ENCODE peak calls at places on chromosome 22, in four cellular contexts. Q, O, H and I are unnamed samples.

GRCh38 chr22:26558246-26558895 is 31.6 kb downstream of the TPST2 start:
- DNase-seq in H (peak), Q (no peak), O (no peak), I (no peak)

GRCh38 chr22:47409501-47410275 is 647.2 kb downstream of the TBC1D22A start:
- DNase-seq in H (peak), O (no peak), Q (peak), I (no peak)

GRCh38 chr22:46038516-46039430 is 61.8 kb upstream of the WNT7B start:
- DNase-seq in Q (no peak), H (peak), O (no peak), I (no peak)

GRCh38 chr22:45703758-45704157 is 32.1 kb downstream of the ATXN10 start:
- DNase-seq in Q (no peak), O (no peak), H (no peak), I (peak)

GRCh38 chr22:31833930-31834329 is 80.1 kb downstream of the DEPDC5 start:
- DNase-seq in Q (no peak), H (no peak), O (no peak), I (no peak)

GRCh38 chr22:29061773-29062172 is at the start of gene C22orf31:
- DNase-seq in Q (no peak), O (no peak), H (no peak), I (no peak)

GRCh38 chr22:21564411-21564810 is 3.1 kb upstream of the UBE2L3 start:
- DNase-seq in Q (no peak), O (no peak), H (no peak), I (no peak)

GRCh38 chr22:21054714-21055563 is 9.2 kb downstream of the LRRC74B start:
- DNase-seq in H (no peak), Q (no peak), O (no peak), I (peak)

GRCh38 chr22:50255607-50256006 is 4.5 kb upstream of the HDAC10 start:
- DNase-seq in O (no peak), H (no peak), Q (no peak), I (no peak)

GRCh38 chr22:19761022-19761499 is 483 bp downstream of the TBX1 start:
- DNase-seq in H (no peak), O (no peak), Q (no peak), I (peak)

GRCh38 chr22:40323681-40324083 is 22.6 kb upstream of the ADSL start:
- DNase-seq in Q (no peak), H (peak), O (no peak), I (no peak)

GRCh38 chr22:29339381-29340235 is 24.1 kb upstream of the RASL10A start:
- DNase-seq in Q (no peak), H (no peak), O (no peak), I (peak)

GRCh38 chr22:32444068-32444467 is 20.2 kb downstream of the BPIFC start:
- DNase-seq in H (no peak), Q (peak), O (no peak), I (peak)

GRCh38 chr22:20526628-20527355 is 19.4 kb downstream of the MED15 start:
- DNase-seq in H (no peak), Q (no peak), O (no peak), I (peak)

GRCh38 chr22:45007946-45008852 is 1.6 kb downstream of the PHF21B start:
- DNase-seq in Q (peak), O (no peak), H (no peak), I (peak)

GRCh38 chr22:48838376-48838775 is 989.3 kb downstream of the BRD1 start:
- DNase-seq in H (no peak), Q (peak), O (no peak), I (no peak)

GRCh38 chr22:31082606-31083376 is 1.7 kb downstream of the SMTN start:
- DNase-seq in O (no peak), Q (peak), H (peak), I (peak)

GRCh38 chr22:20996598-20997535 is 5.1 kb downstream of the THAP7 start:
- DNase-seq in O (no peak), Q (no peak), H (no peak), I (no peak)

GRCh38 chr22:47056361-47056760 is 293.9 kb downstream of the TBC1D22A start:
- DNase-seq in O (no peak), Q (no peak), H (no peak), I (no peak)

GRCh38 chr22:47411006-47411405 is 648.6 kb downstream of the TBC1D22A start:
- DNase-seq in O (no peak), H (peak), Q (no peak), I (no peak)

GRCh38 chr22:44436656-44437492 is 61.2 kb downstream of the RTL6 start:
- DNase-seq in H (no peak), O (no peak), Q (no peak), I (no peak)

GRCh38 chr22:49026476-49027121 is 801.1 kb downstream of the BRD1 start:
- DNase-seq in Q (peak), H (no peak), O (no peak), I (no peak)

GRCh38 chr22:26097840-26098239 is 71.4 kb upstream of the SEZ6L start:
- DNase-seq in O (no peak), Q (no peak), H (no peak), I (no peak)

GRCh38 chr22:47299879-47300697 is 537.6 kb downstream of the TBC1D22A start:
- DNase-seq in Q (no peak), O (peak), H (peak), I (no peak)

GRCh38 chr22:46758098-46758497 is 4.4 kb upstream of the TBC1D22A start:
- DNase-seq in Q (no peak), H (no peak), O (no peak), I (no peak)

GRCh38 chr22:41589260-41589600 is 410 bp downstream of the PMM1 start:
- DNase-seq in Q (no peak), O (no peak), H (no peak), I (no peak)

GRCh38 chr22:27512283-27512761 is 289.2 kb downstream of the MN1 start:
- DNase-seq in Q (no peak), O (no peak), H (peak), I (peak)

GRCh38 chr22:47033648-47034000 is 271.2 kb downstream of the TBC1D22A start:
- DNase-seq in Q (no peak), O (no peak), H (no peak), I (no peak)

GRCh38 chr22:48576333-48577013 is 1251.2 kb downstream of the BRD1 start:
- DNase-seq in Q (peak), H (no peak), O (no peak), I (no peak)

GRCh38 chr22:39960791-39961746 is 872 bp downstream of the TMA7B start:
- DNase-seq in Q (no peak), O (no peak), H (no peak), I (peak)

GRCh38 chr22:19943665-19944026 is 2.0 kb upstream of the TXNRD2 start:
- DNase-seq in O (no peak), Q (no peak), H (no peak), I (no peak)

GRCh38 chr22:41931701-41932269 is 5.2 kb upstream of the TNFRSF13C start:
- DNase-seq in O (no peak), H (no peak), Q (no peak), I (no peak)

GRCh38 chr22:20904008-20904979 is 12.9 kb upstream of the CRKL start:
- DNase-seq in H (peak), O (no peak), Q (no peak), I (peak)

GRCh38 chr22:46735747-46736608 is 2.1 kb downstream of the CERK start:
- DNase-seq in H (no peak), Q (no peak), O (no peak), I (no peak)

GRCh38 chr22:33851985-33852384 is 68.3 kb downstream of the LARGE1 start:
- DNase-seq in O (no peak), Q (no peak), H (no peak), I (no peak)
- H3K4me3 ChIP-seq in O (no peak), Q (no peak), H (no peak), I (no peak)

DNA sequence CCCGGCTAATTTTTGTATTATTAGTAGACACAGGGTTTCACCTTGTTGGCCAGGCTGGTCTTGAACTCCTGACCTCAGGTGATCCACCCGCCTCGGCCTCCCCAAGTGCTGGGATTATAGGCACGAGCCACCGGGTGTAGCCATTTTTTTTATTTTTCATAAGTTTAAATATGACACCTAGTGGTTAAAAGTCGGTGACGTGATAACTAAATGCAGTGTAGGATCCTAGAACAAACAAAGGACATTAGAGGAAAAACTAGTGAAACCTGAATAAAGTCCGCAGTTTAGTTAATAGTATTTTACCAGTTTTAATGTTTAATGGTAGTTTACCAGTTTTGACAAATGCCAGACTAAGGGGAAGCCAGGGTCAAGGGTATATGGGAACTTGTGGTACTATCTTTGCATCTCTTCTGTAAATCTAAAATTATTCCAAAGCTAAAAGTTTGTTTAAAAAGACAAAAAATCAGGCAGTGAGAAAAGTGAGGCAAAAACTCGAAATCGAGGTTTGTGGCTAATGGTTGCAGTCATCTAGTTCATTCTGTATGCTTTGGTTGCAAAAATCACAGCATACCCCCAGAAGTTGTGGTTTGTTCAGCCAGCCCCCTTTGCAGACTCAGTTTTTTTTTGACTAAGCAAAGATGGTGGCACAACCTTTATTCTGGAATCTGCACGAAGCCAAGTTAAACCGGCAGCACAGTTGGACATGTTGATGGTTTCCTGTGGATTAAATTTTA is 29.6 kb downstream of the TOM1 start:
- DNase-seq in Q (no peak), H (no peak), O (no peak), I (no peak)
- TF ChIP-seq CTCF in Q (no peak), H (no peak), O (no peak), I (peak)

GRCh38 chr22:38191115-38191514 is 9.5 kb upstream of the PLA2G6 start:
- DNase-seq in H (no peak), Q (no peak), O (no peak), I (no peak)
- H3K4me3 ChIP-seq in H (no peak), Q (no peak), O (no peak), I (no peak)

DNA sequence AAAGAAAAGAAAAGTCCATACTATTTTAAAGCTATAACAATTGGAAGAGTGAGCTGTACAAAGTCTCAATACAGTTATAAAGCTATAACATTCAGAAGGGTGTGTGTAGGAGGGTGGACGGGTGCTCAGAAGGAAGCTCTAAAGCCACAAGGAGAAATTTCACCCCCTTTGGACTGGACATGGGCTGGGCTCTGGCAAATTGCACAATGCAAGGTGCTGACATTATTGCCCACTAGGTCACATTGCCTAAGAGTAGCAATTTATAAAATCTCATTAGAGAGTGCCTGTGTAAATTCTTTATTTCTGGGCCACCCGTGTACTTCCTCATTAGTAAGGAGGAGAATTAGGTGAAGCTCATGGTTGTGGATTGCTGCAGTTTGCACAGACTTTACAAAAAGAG is 5.7 kb upstream of the APOBEC3A start:
- DNase-seq in H (no peak), Q (no peak), O (no peak), I (no peak)
- TF ChIP-seq CTCF in H (no peak), Q (no peak), O (no peak), I (no peak)

GRCh38 chr22:43231724-43232034 is 44.7 kb upstream of the TTLL12 start:
- DNase-seq in Q (no peak), H (no peak), O (no peak), I (no peak)
- H3K4me3 ChIP-seq in Q (no peak), H (no peak), O (no peak), I (no peak)

DNA sequence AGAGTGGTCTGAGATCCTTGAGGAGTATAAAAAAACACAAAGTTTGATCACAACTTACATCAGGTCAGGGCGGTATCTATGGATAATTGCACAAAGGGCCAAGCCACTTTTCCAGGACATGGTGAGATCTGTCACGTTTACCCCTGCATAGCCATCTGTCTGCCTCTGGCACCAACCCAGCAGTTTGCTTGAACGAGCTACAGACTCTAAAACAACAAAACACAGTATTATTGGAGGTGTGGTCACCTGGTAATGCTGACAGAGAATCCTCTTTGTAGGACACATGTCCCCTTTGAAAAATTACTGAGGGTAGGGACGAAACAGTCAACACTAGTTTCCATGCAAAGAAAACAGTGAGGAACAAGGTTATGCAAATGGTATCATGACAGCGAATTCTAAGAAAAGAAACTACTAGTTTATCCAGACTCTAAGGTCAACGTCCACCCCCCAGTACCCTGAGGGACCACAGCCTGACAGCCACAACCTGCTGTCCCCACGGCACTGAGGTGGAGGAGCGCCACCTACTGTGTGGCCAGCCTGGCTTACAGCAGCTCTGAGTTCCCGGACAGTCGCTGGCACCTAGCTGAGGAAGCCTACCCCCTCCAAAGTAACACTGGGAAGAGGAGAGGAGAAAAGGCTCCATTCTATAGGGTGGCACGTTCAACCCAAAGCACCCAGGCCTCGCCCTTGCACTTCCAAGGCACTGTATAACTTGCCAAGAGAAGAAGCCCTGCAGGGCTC is 117.3 kb upstream of the BID start:
- DNase-seq in H (no peak), O (no peak), Q (peak), I (no peak)
- TF ChIP-seq CTCF in H (no peak), O (peak), Q (peak), I (peak)